ENCODE peak calls at places on chromosomes 12 and 14, in seven cellular contexts. T is retinal pigment epithelial cell; Y is Peyer's patch; B is HFF-Myc; M is cardiac fibroblast; G is CD8-positive, alpha-beta T cell; O is A549. I is an unnamed sample.
A peak's percentile ranks its signal among the peaks of the same experiment; 100 is the strongest.

GRCh38 chr12:91001306-91001705 is 3.5 kb downstream of the EPYC start:
- DNase-seq in T (no peak), Y (no peak), B (no peak), M (no peak), G (no peak), O (no peak), I (no peak)

GRCh38 chr14:23052182-23052623 is 5.1 kb downstream of the CDH24 start:
- DNase-seq in T (no peak), Y (no peak), B (no peak), M (no peak), G (no peak), O (peak; percentile 48), I (no peak)

GRCh38 chr12:124904306-124905098 is 9.9 kb downstream of the UBC start:
- DNase-seq in T (peak; percentile 75), Y (no peak), B (no peak), M (peak; percentile 95), G (no peak), O (peak; percentile 94), I (peak; percentile 77)

GRCh38 chr14:78341827-78342389 is 171.7 kb downstream of the NRXN3 start:
- DNase-seq in T (no peak), Y (no peak), B (no peak), M (no peak), G (no peak), O (no peak), I (no peak)

GRCh38 chr14:102194856-102195255 is 55.2 kb downstream of the WDR20 start:
- DNase-seq in T (no peak), Y (no peak), B (no peak), M (no peak), G (no peak), O (no peak), I (no peak)

GRCh38 chr14:32588448-32589320 is 259.6 kb downstream of the AKAP6 start:
- DNase-seq in T (no peak), Y (no peak), B (no peak), M (peak; percentile 83), G (no peak), O (peak; percentile 55), I (peak; percentile 67)

GRCh38 chr14:83129503-83129902 is 1595.8 kb upstream of the SEL1L start:
- DNase-seq in T (no peak), Y (no peak), B (no peak), M (no peak), G (no peak), O (no peak), I (no peak)

GRCh38 chr14:75141967-75142366 is 15.1 kb upstream of the NEK9 start:
- DNase-seq in T (no peak), Y (no peak), B (no peak), M (peak; percentile 63), G (peak; percentile 62), O (peak; percentile 55), I (peak; percentile 50)

GRCh38 chr14:28301179-28301578 is 465.4 kb upstream of the FOXG1 start:
- DNase-seq in T (no peak), Y (no peak), B (no peak), M (no peak), G (no peak), O (no peak), I (no peak)

GRCh38 chr12:93245543-93245942 is 132.2 kb upstream of the NUDT4 start:
- DNase-seq in T (no peak), Y (peak; percentile 63), B (no peak), M (no peak), G (peak; percentile 78), O (no peak), I (no peak)

GRCh38 chr12:39236994-39237393 is 205.9 kb downstream of the KIF21A start:
- DNase-seq in T (peak; percentile 40), Y (no peak), B (no peak), M (peak; percentile 91), G (no peak), O (peak; percentile 70), I (peak; percentile 75)

GRCh38 chr14:61695695-61696527 is 598 bp downstream of the HIF1A start:
- DNase-seq in T (no peak), Y (peak; percentile 66), B (peak; percentile 12), M (peak; percentile 74), G (peak; percentile 37), O (peak; percentile 71), I (peak; percentile 65)

DNA sequence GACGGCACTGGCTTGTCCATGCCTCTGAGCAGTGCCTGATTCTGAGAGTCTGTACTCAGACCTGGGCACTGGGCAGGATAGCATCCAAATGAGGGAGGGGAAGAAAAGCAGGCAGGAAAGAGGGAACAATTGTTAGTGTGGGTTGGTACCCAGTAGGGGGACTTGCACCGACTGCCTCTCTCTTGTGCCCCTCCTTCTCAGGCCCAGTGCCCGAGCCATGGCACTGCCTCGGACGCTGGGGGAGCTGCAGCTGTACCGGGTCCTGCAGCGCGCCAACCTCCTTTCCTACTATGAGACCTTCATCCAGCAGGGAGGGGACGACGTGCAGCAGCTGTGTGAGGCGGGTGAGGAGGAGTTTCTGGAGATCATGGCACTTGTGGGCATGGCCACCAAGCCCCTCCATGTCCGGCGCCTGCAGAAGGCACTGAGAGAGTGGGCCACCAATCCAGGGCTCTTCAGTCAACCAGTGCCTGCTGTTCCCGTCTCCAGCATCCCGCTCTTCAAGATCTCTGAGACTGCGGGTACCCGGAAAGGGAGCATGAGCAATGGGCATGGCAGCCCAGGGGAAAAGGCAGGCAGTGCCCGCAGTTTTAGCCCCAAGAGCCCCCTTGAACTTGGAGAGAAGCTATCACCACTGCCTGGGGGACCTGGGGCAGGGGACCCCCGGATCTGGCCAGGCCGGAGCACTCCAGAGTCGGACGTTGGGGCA is 2.2 kb downstream of the NAB2 start:
- DNase-seq in T (no peak), Y (no peak), B (no peak), M (no peak), G (no peak), O (no peak), I (no peak)
- H3K4me3 ChIP-seq in T (peak overlapping the region; percentile 87), Y (peak overlapping the region; percentile 96), B (peak overlapping the region; percentile 95), M (peak overlapping the region; percentile 93), G (no peak overlapping the region), O (no peak overlapping the region), I (peak overlapping the region; percentile 87)

GRCh38 chr12:98007963-98008362 is 507.4 kb upstream of the TMPO start:
- DNase-seq in T (no peak), Y (no peak), B (no peak), M (no peak), G (no peak), O (no peak), I (no peak)

GRCh38 chr12:98002887-98003493 is 512.4 kb upstream of the TMPO start:
- DNase-seq in T (no peak), Y (no peak), B (peak; percentile 2), M (peak; percentile 28), G (no peak), O (peak; percentile 65), I (peak; percentile 47)
- TF ChIP-seq CTCF in T (peak; percentile 61), Y (no peak), B (peak; percentile 29), M (peak; percentile 23), G (no peak), O (peak; percentile 42), I (peak; percentile 56)

DNA sequence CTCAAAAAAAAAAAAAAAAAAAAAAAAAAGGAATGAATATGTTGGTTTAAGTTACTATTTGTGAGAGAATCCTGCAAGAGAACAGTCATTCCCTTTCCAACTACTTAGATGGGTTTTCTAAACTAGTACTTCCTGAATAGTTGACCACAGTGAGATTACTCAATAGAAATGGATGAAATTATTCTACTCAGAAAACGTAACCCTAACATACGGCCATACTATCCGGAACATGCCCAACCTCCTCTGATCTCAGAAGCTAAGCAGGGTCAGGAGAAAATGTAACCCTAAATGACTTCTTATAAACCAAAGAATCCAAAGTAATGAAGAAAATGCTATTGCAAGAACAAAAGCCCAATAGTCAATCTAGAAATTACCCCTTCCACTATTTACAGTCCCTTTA is 4.3 kb downstream of the KANSL2 start:
- DNase-seq in T (no peak), Y (no peak), B (no peak), M (peak; percentile 22), G (no peak), O (no peak), I (no peak)
- H3K4me3 ChIP-seq in T (no peak overlapping the region), Y (no peak overlapping the region), B (peak overlapping the region; percentile 14), M (no peak overlapping the region), G (no peak overlapping the region), O (no peak overlapping the region), I (no peak overlapping the region)

GRCh38 chr14:59189822-59190368 is 1.4 kb downstream of the DAAM1 start:
- DNase-seq in T (peak; percentile 72), Y (peak; percentile 87), B (peak; percentile 53), M (peak; percentile 93), G (peak; percentile 67), O (peak; percentile 84), I (peak; percentile 91)

GRCh38 chr14:59187802-59188460 is 536 bp upstream of the DAAM1 start:
- DNase-seq in T (no peak), Y (peak; percentile 39), B (no peak), M (peak; percentile 13), G (peak; percentile 55), O (peak; percentile 10), I (no peak)

GRCh38 chr14:59188461-59189280 is at the start of gene DAAM1:
- DNase-seq in T (peak; percentile 97), Y (peak; percentile 96), B (peak; percentile 89), M (peak; percentile 98), G (peak; percentile 98), O (peak; percentile 97), I (peak; percentile 99)

GRCh38 chr14:59189281-59189821 is 884 bp downstream of the DAAM1 start:
- DNase-seq in T (no peak), Y (peak; percentile 47), B (no peak), M (peak; percentile 35), G (no peak), O (peak; percentile 1), I (no peak)

GRCh38 chr14:59190372-59190771 is 1.9 kb downstream of the DAAM1 start:
- DNase-seq in T (no peak), Y (peak; percentile 22), B (no peak), M (no peak), G (no peak), O (peak; percentile 29), I (no peak)
- TF ChIP-seq CTCF in T (peak; percentile 29), Y (no peak), B (no peak), M (peak; percentile 4), G (no peak), O (no peak), I (peak; percentile 26)

GRCh38 chr14:65282909-65283253 is 129.6 kb upstream of the FUT8 start:
- DNase-seq in T (no peak), Y (no peak), B (no peak), M (no peak), G (no peak), O (no peak), I (no peak)
- H3K4me3 ChIP-seq in T (no peak overlapping the region), Y (peak overlapping the region; percentile 24), B (no peak overlapping the region), M (no peak overlapping the region), G (peak overlapping the region; percentile 25), O (no peak overlapping the region), I (no peak overlapping the region)

I was measured in astrocyte of the spinal cord.